ENCODE peak calls at places on chromosomes 16 and 17, in five cellular contexts. L, T, M, Q and P are unnamed samples.

GRCh38 chr17:61362396-61362795 is 37.2 kb upstream of the TBX2 start:
- DNase-seq in M (no peak), T (no peak), Q (no peak), L (no peak), P (no peak)

GRCh38 chr16:71573387-71574094 is 3.4 kb downstream of the TAT start:
- DNase-seq in T (no peak), L (no peak), Q (no peak), M (no peak), P (no peak)

GRCh38 chr17:77884019-77884418 is 74.5 kb upstream of the TNRC6C start:
- DNase-seq in Q (peak), M (no peak), L (no peak), T (peak), P (peak)

GRCh38 chr16:275041-275621 is 613 bp downstream of the RGS11 start:
- DNase-seq in T (no peak), L (no peak), M (no peak), Q (no peak), P (no peak)

GRCh38 chr16:25192096-25192495 is 24.7 kb upstream of the AQP8 start:
- DNase-seq in L (no peak), Q (no peak), T (no peak), M (no peak), P (no peak)

GRCh38 chr16:27689711-27690110 is 139.8 kb downstream of the KATNIP start:
- DNase-seq in M (no peak), L (no peak), T (no peak), Q (no peak), P (peak)

GRCh38 chr17:30278032-30278431 is 13.7 kb downstream of the BLMH start:
- DNase-seq in Q (no peak), L (no peak), T (no peak), M (no peak), P (no peak)

GRCh38 chr16:28189237-28189636 is 22.5 kb downstream of the XPO6 start:
- DNase-seq in Q (no peak), L (no peak), M (no peak), T (no peak), P (no peak)

GRCh38 chr17:14299261-14300093 is 1.4 kb upstream of the HS3ST3B1 start:
- DNase-seq in Q (no peak), T (no peak), L (no peak), M (no peak), P (no peak)

GRCh38 chr16:4407543-4408322 is 8.7 kb downstream of the CORO7 start:
- DNase-seq in M (no peak), T (no peak), Q (no peak), L (no peak), P (no peak)

GRCh38 chr17:2776589-2777241 is 19.5 kb upstream of the RAP1GAP2 start:
- DNase-seq in T (no peak), L (no peak), Q (no peak), M (no peak), P (no peak)